ENCODE peak calls at places on chromosome 10, in seven cellular contexts. One of them, this sample, is unnamed.

GRCh38 chr10:5942471-5942870 is 34.9 kb downstream of the IL15RA start:
- DNase-seq in NCI-H1436: no peak
- DNase-seq in A549: no peak
- DNase-seq in spleen: peak
- DNase-seq in CD4-positive, alpha-beta memory T cell: no peak
- DNase-seq in PC-9: no peak
- DNase-seq in WTC11: no peak
- DNase-seq in this sample: no peak

GRCh38 chr10:69875856-69876255 is 74.2 kb downstream of the COL13A1 start:
- DNase-seq in PC-9: no peak
- DNase-seq in WTC11: no peak
- DNase-seq in spleen: no peak
- DNase-seq in CD4-positive, alpha-beta memory T cell: no peak
- DNase-seq in A549: no peak
- DNase-seq in NCI-H1436: no peak
- DNase-seq in this sample: no peak

GRCh38 chr10:62724465-62724864 is 80.1 kb upstream of the ADO start:
- DNase-seq in PC-9: no peak
- DNase-seq in A549: no peak
- DNase-seq in NCI-H1436: no peak
- DNase-seq in spleen: no peak
- DNase-seq in WTC11: peak
- DNase-seq in CD4-positive, alpha-beta memory T cell: no peak
- DNase-seq in this sample: no peak

GRCh38 chr10:60917331-60918280 is 26.4 kb downstream of the RHOBTB1 start:
- DNase-seq in A549: no peak
- DNase-seq in spleen: no peak
- DNase-seq in PC-9: no peak
- DNase-seq in WTC11: no peak
- DNase-seq in NCI-H1436: no peak
- DNase-seq in CD4-positive, alpha-beta memory T cell: no peak
- DNase-seq in this sample: peak

GRCh38 chr10:61663466-61663865 is 737 bp downstream of the CABCOCO1 start:
- DNase-seq in spleen: no peak
- DNase-seq in A549: no peak
- DNase-seq in PC-9: no peak
- DNase-seq in CD4-positive, alpha-beta memory T cell: no peak
- DNase-seq in WTC11: no peak
- DNase-seq in NCI-H1436: no peak
- DNase-seq in this sample: no peak

GRCh38 chr10:77609781-77610272 is 27.8 kb downstream of the KCNMA1 start:
- DNase-seq in spleen: no peak
- DNase-seq in A549: no peak
- DNase-seq in PC-9: no peak
- DNase-seq in WTC11: no peak
- DNase-seq in NCI-H1436: no peak
- DNase-seq in CD4-positive, alpha-beta memory T cell: no peak
- DNase-seq in this sample: no peak

GRCh38 chr10:24894728-24895127 is 57.7 kb downstream of the PRTFDC1 start:
- DNase-seq in NCI-H1436: no peak
- DNase-seq in WTC11: no peak
- DNase-seq in spleen: no peak
- DNase-seq in CD4-positive, alpha-beta memory T cell: peak
- DNase-seq in A549: no peak
- DNase-seq in PC-9: no peak
- DNase-seq in this sample: no peak

GRCh38 chr10:48497965-48498770 is 106.7 kb downstream of the ARHGAP22 start:
- DNase-seq in CD4-positive, alpha-beta memory T cell: no peak
- DNase-seq in PC-9: no peak
- DNase-seq in NCI-H1436: no peak
- DNase-seq in A549: no peak
- DNase-seq in spleen: no peak
- DNase-seq in WTC11: no peak
- DNase-seq in this sample: no peak

GRCh38 chr10:91536101-91536500 is 96.8 kb downstream of the PPP1R3C start:
- DNase-seq in CD4-positive, alpha-beta memory T cell: no peak
- DNase-seq in NCI-H1436: no peak
- DNase-seq in A549: no peak
- DNase-seq in spleen: no peak
- DNase-seq in PC-9: no peak
- DNase-seq in WTC11: no peak
- DNase-seq in this sample: peak

GRCh38 chr10:7817576-7817975 is 729 bp upstream of the TAF3 start:
- DNase-seq in spleen: peak
- DNase-seq in WTC11: peak
- DNase-seq in A549: no peak
- DNase-seq in CD4-positive, alpha-beta memory T cell: no peak
- DNase-seq in NCI-H1436: no peak
- DNase-seq in PC-9: no peak
- DNase-seq in this sample: no peak

GRCh38 chr10:78044699-78045098 is 11.0 kb downstream of the RPS24 start:
- DNase-seq in NCI-H1436: no peak
- DNase-seq in PC-9: no peak
- DNase-seq in spleen: no peak
- DNase-seq in CD4-positive, alpha-beta memory T cell: no peak
- DNase-seq in A549: no peak
- DNase-seq in WTC11: no peak
- DNase-seq in this sample: no peak

GRCh38 chr10:47406870-47407648 is 23.0 kb upstream of the ZNF488 start:
- DNase-seq in NCI-H1436: no peak
- DNase-seq in A549: peak
- DNase-seq in WTC11: no peak
- DNase-seq in PC-9: peak
- DNase-seq in CD4-positive, alpha-beta memory T cell: no peak
- DNase-seq in spleen: peak
- DNase-seq in this sample: peak

GRCh38 chr10:114654829-114655575 is 3.1 kb downstream of the ABLIM1 start:
- DNase-seq in A549: no peak
- DNase-seq in PC-9: peak
- DNase-seq in NCI-H1436: no peak
- DNase-seq in WTC11: no peak
- DNase-seq in spleen: no peak
- DNase-seq in CD4-positive, alpha-beta memory T cell: no peak
- DNase-seq in this sample: peak

GRCh38 chr10:46558411-46559185 is 2.1 kb upstream of the GPRIN2 start:
- DNase-seq in A549: peak
- DNase-seq in NCI-H1436: no peak
- DNase-seq in WTC11: peak
- DNase-seq in spleen: peak
- DNase-seq in PC-9: peak
- DNase-seq in CD4-positive, alpha-beta memory T cell: peak
- DNase-seq in this sample: no peak

GRCh38 chr10:88800152-88801125 is 2.1 kb upstream of the LIPM start:
- DNase-seq in NCI-H1436: no peak
- DNase-seq in CD4-positive, alpha-beta memory T cell: no peak
- DNase-seq in spleen: no peak
- DNase-seq in PC-9: no peak
- DNase-seq in A549: no peak
- DNase-seq in WTC11: no peak
- DNase-seq in this sample: peak

GRCh38 chr10:124106241-124106905 is 13.0 kb upstream of the CHST15 start:
- DNase-seq in PC-9: peak
- DNase-seq in spleen: no peak
- DNase-seq in CD4-positive, alpha-beta memory T cell: no peak
- DNase-seq in A549: peak
- DNase-seq in WTC11: no peak
- DNase-seq in NCI-H1436: no peak
- DNase-seq in this sample: peak

GRCh38 chr10:127934383-127934782 is 27.5 kb downstream of the PTPRE start:
- DNase-seq in NCI-H1436: no peak
- DNase-seq in spleen: no peak
- DNase-seq in A549: no peak
- DNase-seq in CD4-positive, alpha-beta memory T cell: no peak
- DNase-seq in WTC11: no peak
- DNase-seq in PC-9: no peak
- DNase-seq in this sample: no peak

GRCh38 chr10:80664071-80664680 is 126.5 kb downstream of the SH2D4B start:
- DNase-seq in CD4-positive, alpha-beta memory T cell: no peak
- DNase-seq in NCI-H1436: peak
- DNase-seq in spleen: peak
- DNase-seq in A549: peak
- DNase-seq in PC-9: no peak
- DNase-seq in WTC11: peak
- DNase-seq in this sample: peak

This sample was measured in astrocyte.